ENCODE peak calls at places on chromosomes 6 and 20, in four cellular contexts. V is cardiac muscle cell, Z is brain microvascular endothelial cell, X is thyroid gland. K is an unnamed sample.

GRCh38 chr6:44349904-44350649 is 7.6 kb downstream of the SPATS1 start:
- DNase-seq in V (no peak), Z (no peak), X (no peak), K (no peak)

GRCh38 chr20:53981752-53982437 is 88.5 kb downstream of the BCAS1 start:
- DNase-seq in V (no peak), Z (no peak), X (no peak), K (no peak)

GRCh38 chr6:24631671-24632070 is 14.3 kb downstream of the KIAA0319 start:
- DNase-seq in V (no peak), Z (no peak), X (no peak), K (no peak)

GRCh38 chr6:88865275-88865674 is 98.1 kb downstream of the RNGTT start:
- DNase-seq in V (no peak), Z (no peak), X (no peak), K (no peak)

GRCh38 chr6:38141716-38142115 is 322.2 kb downstream of the ZFAND3 start:
- DNase-seq in V (no peak), Z (no peak), X (no peak), K (no peak)

GRCh38 chr6:34924831-34925613 is 36.0 kb downstream of the ANKS1A start:
- DNase-seq in V (no peak), Z (no peak), X (no peak), K (no peak)

GRCh38 chr6:49462071-49462470 is 982 bp downstream of the MMUT start:
- DNase-seq in V (peak; percentile 9), Z (no peak), X (no peak), K (no peak)

GRCh38 chr6:63636516-63636968 is 940 bp downstream of the PHF3 start:
- DNase-seq in V (peak; percentile 40), Z (peak; percentile 18), X (peak; percentile 71), K (peak; percentile 92)

GRCh38 chr6:133741375-133741861 is 147.5 kb upstream of the TCF21 start:
- DNase-seq in V (peak; percentile 52), Z (no peak), X (no peak), K (no peak)

DNA sequence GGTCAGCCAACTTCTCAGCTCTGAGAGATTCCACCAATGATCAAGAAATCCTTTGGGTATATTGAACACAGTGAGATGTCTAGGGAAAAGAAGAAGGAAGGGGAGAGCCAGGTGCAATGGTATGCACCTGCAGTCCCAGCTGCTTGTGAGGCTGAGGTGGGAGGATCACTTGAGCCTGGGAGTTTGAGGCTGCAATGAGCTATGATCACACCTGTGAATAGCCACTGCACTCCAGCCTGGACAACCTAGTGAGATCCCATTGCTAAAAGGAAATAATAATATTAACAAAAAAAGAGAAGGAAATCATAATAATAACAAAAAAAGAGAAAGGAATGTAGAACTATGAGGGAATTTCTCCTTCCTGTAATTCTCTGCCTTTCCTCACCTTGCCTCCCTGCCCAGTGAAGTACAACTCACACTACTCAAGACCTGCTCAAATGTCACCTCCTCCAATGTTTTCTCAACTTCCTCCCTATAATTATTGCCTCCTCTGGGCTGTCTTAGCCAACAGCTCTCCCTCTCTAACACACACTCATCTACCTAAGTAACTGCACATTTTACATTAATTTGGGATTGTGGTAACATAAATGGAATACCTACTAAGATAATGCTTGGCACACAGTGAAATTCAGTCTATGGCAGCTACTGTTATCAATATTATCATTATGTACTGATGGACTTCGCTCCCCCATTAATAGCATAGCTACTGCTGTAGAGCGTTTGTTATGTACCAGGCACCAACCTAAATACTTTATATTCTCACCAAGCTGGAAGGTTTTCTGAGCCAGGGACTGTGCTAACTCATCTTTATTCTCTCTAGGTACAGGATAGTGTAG is 103.6 kb downstream of the KIF13A start:
- DNase-seq in V (no peak), Z (no peak), X (no peak), K (no peak)
- H3K27ac ChIP-seq in V (no peak overlapping the region), Z (no peak overlapping the region), X (no peak overlapping the region), K (no peak overlapping the region)

GRCh38 chr6:111553580-111553979 is 52.1 kb downstream of the TRAF3IP2 start:
- DNase-seq in V (no peak), Z (no peak), X (no peak), K (no peak)

GRCh38 chr6:111552241-111552744 is 53.4 kb downstream of the TRAF3IP2 start:
- DNase-seq in V (peak; percentile 93), Z (peak; percentile 91), X (peak; percentile 90), K (peak; percentile 89)

GRCh38 chr6:111556004-111556403 is 49.7 kb downstream of the TRAF3IP2 start:
- DNase-seq in V (no peak), Z (no peak), X (peak; percentile 34), K (no peak)

GRCh38 chr6:111552999-111553398 is 52.7 kb downstream of the TRAF3IP2 start:
- DNase-seq in V (no peak), Z (no peak), X (no peak), K (no peak)

DNA sequence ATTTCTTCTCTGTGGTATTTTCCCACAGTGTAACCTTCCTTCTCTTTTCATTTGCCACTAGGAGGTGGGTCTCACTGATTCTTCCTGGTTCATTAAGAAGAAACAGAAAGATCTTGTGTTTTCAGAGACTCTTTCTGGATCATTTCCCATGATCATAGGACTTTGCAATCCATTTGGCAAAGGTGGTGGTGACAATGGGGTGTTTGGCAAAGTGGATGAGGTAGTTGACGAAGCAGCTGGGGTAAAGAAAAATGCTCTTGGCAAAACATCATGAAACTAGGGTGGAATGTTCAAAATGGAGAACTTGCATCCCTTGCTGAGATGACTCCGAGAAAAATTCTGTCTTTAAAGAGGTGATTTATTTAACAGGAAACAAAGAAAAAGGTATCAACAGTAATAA is 50.6 kb downstream of the TRAF3IP2 start:
- DNase-seq in V (peak; percentile 32), Z (no peak), X (peak; percentile 70), K (no peak)
- H3K27ac ChIP-seq in V (no peak overlapping the region), Z (no peak overlapping the region), X (peak overlapping the region; percentile 92), K (peak overlapping the region; percentile 21)

GRCh38 chr6:126530777-126531176 is 190.9 kb downstream of the CENPW start:
- DNase-seq in V (no peak), Z (no peak), X (no peak), K (no peak)
- H3K27ac ChIP-seq in V (no peak overlapping the region), Z (no peak overlapping the region), X (no peak overlapping the region), K (no peak overlapping the region)

GRCh38 chr20:58254890-58255289 is 26.4 kb upstream of the ANKRD60 start:
- DNase-seq in V (no peak), Z (no peak), X (no peak), K (no peak)

GRCh38 chr20:58256307-58256706 is 27.9 kb upstream of the ANKRD60 start:
- DNase-seq in V (no peak), Z (no peak), X (no peak), K (no peak)

GRCh38 chr20:58256842-58257241 is 28.4 kb upstream of the ANKRD60 start:
- DNase-seq in V (no peak), Z (no peak), X (no peak), K (no peak)

GRCh38 chr20:58251348-58251978 is 23.0 kb upstream of the ANKRD60 start:
- DNase-seq in V (no peak), Z (no peak), X (no peak), K (no peak)

GRCh38 chr20:58251979-58252591 is 23.6 kb upstream of the ANKRD60 start:
- DNase-seq in V (peak; percentile 86), Z (peak; percentile 93), X (no peak), K (no peak)
- H3K27ac ChIP-seq in V (no peak overlapping the region), Z (peak overlapping the region; percentile 75), X (no peak overlapping the region), K (no peak overlapping the region)

GRCh38 chr20:58976095-58976730 is 4.8 kb upstream of the NELFCD start:
- DNase-seq in V (no peak), Z (no peak), X (no peak), K (no peak)

GRCh38 chr20:58980711-58981563 is at the start of gene NELFCD:
- DNase-seq in V (peak; percentile 89), Z (peak; percentile 54), X (peak; percentile 84), K (peak; percentile 88)

GRCh38 chr20:58981564-58982364 is 708 bp downstream of the NELFCD start:
- DNase-seq in V (no peak), Z (no peak), X (peak; percentile 27), K (no peak)

GRCh38 chr20:58975353-58975752 is 5.7 kb upstream of the NELFCD start:
- DNase-seq in V (no peak), Z (no peak), X (no peak), K (no peak)

DNA sequence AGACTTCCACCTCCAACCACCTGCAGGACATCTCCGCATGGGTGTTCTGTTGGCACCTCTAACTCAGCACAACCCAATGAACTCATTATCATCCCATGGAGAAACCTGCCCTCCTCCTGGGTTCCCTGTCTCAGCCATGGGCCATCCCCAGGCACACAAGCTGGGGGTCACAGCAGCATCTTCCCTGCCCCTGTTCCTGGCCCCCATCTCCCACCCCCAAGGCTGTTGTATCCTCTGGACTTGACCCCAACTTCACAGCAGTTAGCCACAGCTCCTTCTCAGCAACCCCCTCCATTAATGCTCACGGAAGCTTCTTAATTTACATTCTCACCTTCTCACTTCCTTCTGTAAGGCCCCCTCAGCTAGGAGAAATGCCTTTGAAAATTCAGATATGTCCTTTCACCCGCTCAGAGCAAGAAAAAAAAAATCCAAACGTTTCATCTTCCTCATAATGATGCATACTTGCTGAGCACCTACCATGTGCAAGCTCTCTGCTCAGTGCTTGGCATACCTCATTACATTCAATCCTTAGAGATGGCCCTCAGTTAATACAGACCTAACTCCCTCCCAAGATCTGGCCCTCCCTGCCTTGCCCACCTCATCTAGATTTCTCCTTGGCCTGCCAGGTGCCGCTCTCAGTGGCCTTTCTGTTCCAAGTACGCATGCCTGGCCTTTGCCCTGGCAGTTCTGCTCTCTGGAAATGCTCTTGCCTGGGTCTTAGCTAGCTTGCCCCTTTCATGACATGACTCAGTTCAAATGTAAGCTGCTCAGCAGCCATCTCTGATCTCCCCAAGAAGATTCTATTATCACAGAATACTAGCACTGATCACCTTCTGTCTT is 2.5 kb upstream of the NELFCD start:
- DNase-seq in V (no peak), Z (no peak), X (no peak), K (no peak)
- H3K27ac ChIP-seq in V (no peak overlapping the region), Z (no peak overlapping the region), X (no peak overlapping the region), K (no peak overlapping the region)

GRCh38 chr6:132330759-132331158 is 70.5 kb downstream of the MOXD1 start:
- DNase-seq in V (no peak), Z (no peak), X (no peak), K (no peak)

GRCh38 chr6:132334517-132334876 is 66.8 kb downstream of the MOXD1 start:
- DNase-seq in V (no peak), Z (no peak), X (no peak), K (no peak)

GRCh38 chr6:132333639-132334516 is 67.4 kb downstream of the MOXD1 start:
- DNase-seq in V (peak; percentile 90), Z (peak; percentile 92), X (no peak), K (no peak)
- H3K27ac ChIP-seq in V (peak overlapping the region; percentile 18), Z (no peak overlapping the region), X (no peak overlapping the region), K (no peak overlapping the region)

DNA sequence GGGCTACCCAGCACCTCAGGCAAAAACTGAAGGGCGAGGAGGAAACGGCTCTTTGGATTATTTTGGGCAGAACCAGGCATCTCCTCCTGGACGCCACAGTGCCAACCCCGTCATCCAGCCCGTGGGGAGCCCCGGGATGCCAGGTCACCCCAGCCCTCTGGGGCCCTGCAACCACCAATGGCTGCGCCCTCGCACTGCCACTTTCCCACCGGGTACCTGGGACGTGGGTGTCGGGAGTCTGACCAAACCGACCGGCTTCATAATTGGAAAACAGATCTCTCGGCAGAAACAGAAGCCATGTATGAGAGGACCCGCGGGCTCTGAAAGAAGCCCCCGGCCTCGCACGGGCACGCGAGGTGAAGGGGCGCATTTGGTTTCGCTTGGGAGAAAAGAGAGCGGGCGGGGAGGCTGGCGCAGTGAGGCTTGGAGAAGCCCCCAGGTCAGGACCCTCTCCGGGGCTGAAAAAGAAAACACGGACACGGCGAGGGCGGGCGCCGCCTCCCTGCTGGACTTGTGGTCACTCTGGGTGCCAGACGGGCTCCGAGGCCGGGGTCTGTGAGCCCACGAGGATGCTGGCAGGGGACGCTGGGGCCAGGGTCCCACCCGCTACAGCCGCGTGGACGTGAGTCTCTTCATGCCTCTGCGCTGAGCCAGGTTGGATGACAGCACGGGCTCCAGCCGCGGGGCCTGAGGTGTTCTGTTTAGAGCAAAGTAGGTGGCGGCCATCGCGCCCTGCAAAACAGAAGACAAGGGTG is 29.6 kb upstream of the MPC1 start:
- DNase-seq in V (no peak), Z (no peak), X (no peak), K (no peak)
- H3K27ac ChIP-seq in V (no peak overlapping the region), Z (no peak overlapping the region), X (no peak overlapping the region), K (no peak overlapping the region)